ENCODE peak calls at places on chromosomes 13 and 19, in seven cellular contexts. W is T-cell, F is SK-MEL-5, Y is ureter, S is T-helper 17 cell, O is HT1080, X is A673. H is an unnamed sample.
A peak's percentile ranks its signal among the peaks of the same experiment; 100 is the strongest.

GRCh38 chr19:21117041-21117907 is 24.6 kb upstream of the ZNF431 start:
- DNase-seq in F (no peak), X (no peak), O (no peak), Y (no peak), W (no peak), S (no peak), H (no peak)

GRCh38 chr19:8638078-8638619 is 7.7 kb downstream of the NFILZ start:
- DNase-seq in X (peak; percentile 78), Y (no peak), S (no peak), O (no peak), W (no peak), F (no peak), H (peak; percentile 67)

GRCh38 chr19:54017266-54017665 is 25.8 kb downstream of the CACNG6 start:
- DNase-seq in Y (no peak), W (no peak), S (no peak), O (peak; percentile 54), F (no peak), X (peak; percentile 80), H (no peak)

GRCh38 chr19:344625-345319 is at the start of gene MIER2:
- DNase-seq in F (peak; percentile 59), Y (peak; percentile 87), O (no peak), W (peak; percentile 91), S (peak; percentile 96), X (peak; percentile 86), H (peak; percentile 92)

GRCh38 chr13:99027260-99027659 is 49.4 kb upstream of the DOCK9 start:
- DNase-seq in Y (no peak), W (no peak), O (peak; percentile 79), F (no peak), S (no peak), X (no peak), H (no peak)

GRCh38 chr19:43570174-43570791 is 5.0 kb downstream of the XRCC1 start:
- DNase-seq in F (no peak), O (no peak), X (no peak), S (no peak), Y (no peak), W (no peak), H (no peak)

GRCh38 chr19:50357178-50358100 is 8.0 kb downstream of the NAPSA start:
- DNase-seq in O (peak; percentile 56), Y (peak; percentile 81), S (peak; percentile 76), F (peak; percentile 64), X (peak; percentile 89), W (peak; percentile 85), H (peak; percentile 90)

GRCh38 chr13:77457989-77458388 is 77.5 kb upstream of the SCEL start:
- DNase-seq in S (no peak), Y (no peak), X (no peak), F (no peak), O (no peak), W (no peak), H (no peak)

GRCh38 chr19:18879579-18880373 is 16.2 kb downstream of the CERS1 start:
- DNase-seq in S (no peak), W (no peak), Y (no peak), F (peak; percentile 47), X (peak; percentile 53), O (no peak), H (no peak)

GRCh38 chr19:2150794-2151338 is 500 bp downstream of the AP3D1 start:
- DNase-seq in O (no peak), W (no peak), Y (no peak), S (peak; percentile 27), X (no peak), F (no peak), H (peak; percentile 79)

GRCh38 chr13:73025212-73026012 is 33.4 kb upstream of the KLF5 start:
- DNase-seq in F (no peak), O (peak; percentile 39), S (no peak), X (no peak), Y (no peak), W (no peak), H (no peak)

GRCh38 chr19:56108447-56109195 is 12.5 kb downstream of the ZNF787 start:
- DNase-seq in X (no peak), O (no peak), F (no peak), W (no peak), Y (no peak), S (no peak), H (peak; percentile 82)

GRCh38 chr13:113535381-113535781 is 44.9 kb upstream of the DCUN1D2 start:
- DNase-seq in Y (no peak), F (no peak), S (no peak), W (no peak), O (no peak), X (no peak), H (peak; percentile 20)